ENCODE peak calls at places on chromosomes 3 and 15, in seven cellular contexts. O is A549, Z is adrenal gland, Y is A673, J is body of pancreas, H is fibroblast of the aortic adventitia, Q is NB4. N is an unnamed sample.

GRCh38 chr15:57611938-57612337 is 20.2 kb downstream of the MYZAP start:
- DNase-seq in O (peak), Z (peak), Y (no peak), J (peak), H (peak), Q (no peak), N (peak)

GRCh38 chr15:91849749-91850161 is 3.8 kb upstream of the SLCO3A1 start:
- DNase-seq in O (peak), Z (no peak), Y (peak), J (no peak), H (peak), Q (peak), N (peak)

GRCh38 chr15:35506272-35506870 is 39.6 kb downstream of the DPH6 start:
- DNase-seq in O (no peak), Z (no peak), Y (peak), J (no peak), H (no peak), Q (no peak), N (no peak)

GRCh38 chr3:79204351-79204750 is 563.4 kb downstream of the ROBO1 start:
- DNase-seq in O (no peak), Z (no peak), Y (no peak), J (no peak), H (no peak), Q (no peak), N (peak)

GRCh38 chr3:14897266-14897665 is 50.1 kb upstream of the NR2C2 start:
- DNase-seq in O (no peak), Z (no peak), Y (no peak), J (no peak), H (no peak), Q (no peak), N (no peak)

GRCh38 chr15:67833504-67834248 is 6.2 kb downstream of the RNU6-1 start:
- DNase-seq in O (peak), Z (no peak), Y (peak), J (peak), H (no peak), Q (peak), N (peak)

GRCh38 chr3:97815149-97815917 is 6.5 kb upstream of the CRYBG3 start:
- DNase-seq in O (no peak), Z (no peak), Y (no peak), J (no peak), H (no peak), Q (no peak), N (no peak)

GRCh38 chr3:101195951-101196713 is 124.2 kb downstream of the IMPG2 start:
- DNase-seq in O (peak), Z (no peak), Y (peak), J (no peak), H (peak), Q (peak), N (peak)

GRCh38 chr3:65284971-65285370 is 597.2 kb upstream of the ADAMTS9 start:
- DNase-seq in O (no peak), Z (no peak), Y (no peak), J (no peak), H (no peak), Q (no peak), N (peak)

GRCh38 chr3:25428003-25428861 is at the start of gene RARB:
- DNase-seq in O (peak), Z (peak), Y (peak), J (peak), H (peak), Q (peak), N (peak)

GRCh38 chr3:159169828-159170227 is 368.0 kb downstream of the MFSD1 start:
- DNase-seq in O (peak), Z (no peak), Y (no peak), J (no peak), H (peak), Q (no peak), N (peak)

GRCh38 chr15:90142216-90143175 is 40.2 kb upstream of the IDH2 start:
- DNase-seq in O (no peak), Z (no peak), Y (no peak), J (no peak), H (no peak), Q (peak), N (no peak)

GRCh38 chr15:92159906-92160841 is 233.5 kb upstream of the ST8SIA2 start:
- DNase-seq in O (no peak), Z (no peak), Y (no peak), J (no peak), H (no peak), Q (no peak), N (no peak)

GRCh38 chr3:128488995-128489859 is 3.8 kb downstream of the GATA2 start:
- DNase-seq in O (no peak), Z (peak), Y (peak), J (peak), H (peak), Q (no peak), N (no peak)

GRCh38 chr3:179082416-179082815 is 10.8 kb upstream of the ZMAT3 start:
- DNase-seq in O (no peak), Z (no peak), Y (no peak), J (no peak), H (peak), Q (no peak), N (no peak)

GRCh38 chr3:77530870-77531269 is 491.0 kb downstream of the ROBO2 start:
- DNase-seq in O (no peak), Z (no peak), Y (no peak), J (no peak), H (no peak), Q (no peak), N (no peak)

GRCh38 chr3:151933224-151933858 is 59.9 kb downstream of the SUCNR1 start:
- DNase-seq in O (no peak), Z (no peak), Y (no peak), J (no peak), H (peak), Q (no peak), N (no peak)

GRCh38 chr3:9903904-9904303 is 1.3 kb downstream of the IL17RE start:
- DNase-seq in O (no peak), Z (no peak), Y (no peak), J (peak), H (no peak), Q (no peak), N (no peak)

GRCh38 chr15:77895742-77896141 is 181.8 kb downstream of the TBC1D2B start:
- DNase-seq in O (no peak), Z (no peak), Y (no peak), J (no peak), H (no peak), Q (no peak), N (no peak)

GRCh38 chr3:77259701-77260100 is 219.8 kb downstream of the ROBO2 start:
- DNase-seq in O (no peak), Z (no peak), Y (no peak), J (no peak), H (no peak), Q (no peak), N (no peak)

DNA sequence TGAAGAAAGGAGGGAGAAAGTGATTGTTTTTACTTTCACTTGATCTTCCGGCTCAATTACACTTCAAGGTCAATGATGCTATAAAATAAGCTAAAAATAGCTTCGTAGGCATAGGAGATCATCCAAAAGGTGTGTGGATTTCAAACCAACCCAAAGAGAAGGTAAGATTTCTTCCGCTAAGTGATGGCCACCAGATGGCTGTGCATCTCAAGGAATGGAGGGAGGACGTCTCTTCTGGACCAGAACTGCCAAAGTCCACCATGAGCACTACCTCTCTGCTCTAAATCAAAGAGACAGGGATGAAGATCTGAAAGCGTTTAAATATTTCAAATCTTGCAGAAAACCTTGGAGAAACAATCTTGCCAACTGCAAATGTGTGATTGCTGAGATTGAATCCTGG is 199.1 kb upstream of the ZPLD1 start:
- DNase-seq in O (no peak), Z (no peak), Y (peak), J (peak), H (peak), Q (peak), N (peak)
- TF ChIP-seq CTCF in O (peak), Z (no peak), Y (peak), J (peak), H (peak), Q (peak), N (peak)

GRCh38 chr15:98568382-98569017 is 79.8 kb upstream of the IGF1R start:
- DNase-seq in O (no peak), Z (no peak), Y (no peak), J (no peak), H (peak), Q (no peak), N (peak)
- TF ChIP-seq CTCF in O (peak), Z (peak), Y (peak), J (peak), H (peak), Q (no peak), N (peak)

GRCh38 chr3:157077565-157077991 is 82.4 kb downstream of the CCNL1 start:
- DNase-seq in O (no peak), Z (no peak), Y (no peak), J (no peak), H (peak), Q (no peak), N (no peak)

GRCh38 chr3:157071744-157072525 is 88.0 kb downstream of the CCNL1 start:
- DNase-seq in O (no peak), Z (no peak), Y (no peak), J (no peak), H (no peak), Q (no peak), N (no peak)

GRCh38 chr3:157075693-157076420 is 84.1 kb downstream of the CCNL1 start:
- DNase-seq in O (no peak), Z (no peak), Y (no peak), J (no peak), H (no peak), Q (no peak), N (no peak)

GRCh38 chr3:157073810-157074209 is 86.1 kb downstream of the CCNL1 start:
- DNase-seq in O (no peak), Z (no peak), Y (peak), J (no peak), H (peak), Q (no peak), N (peak)

DNA sequence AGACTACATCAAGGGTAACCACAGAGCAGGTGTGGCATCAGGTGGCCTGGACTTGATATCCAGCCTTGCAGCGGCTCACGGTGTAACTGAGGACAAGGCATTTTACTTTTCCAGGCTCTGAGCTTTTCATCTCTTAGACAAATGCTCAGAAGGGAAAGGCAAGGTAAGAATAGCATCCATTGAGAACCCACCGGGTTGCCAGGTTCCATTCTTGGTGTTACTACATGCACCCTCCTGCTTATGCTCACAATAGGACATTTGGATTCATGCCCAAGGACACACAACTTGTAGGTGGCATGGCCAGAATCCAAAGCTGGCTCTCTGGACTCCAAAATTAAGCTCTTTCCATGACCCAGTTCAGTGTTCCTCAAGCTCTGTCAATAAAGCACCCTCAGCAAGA is 85.5 kb downstream of the CCNL1 start:
- DNase-seq in O (no peak), Z (no peak), Y (no peak), J (no peak), H (no peak), Q (no peak), N (no peak)
- TF ChIP-seq CTCF in O (no peak), Z (no peak), Y (no peak), J (no peak), H (no peak), Q (no peak), N (no peak)

GRCh38 chr15:98433302-98433701 is 215.0 kb upstream of the IGF1R start:
- DNase-seq in O (no peak), Z (no peak), Y (no peak), J (no peak), H (no peak), Q (no peak), N (no peak)

GRCh38 chr15:98425173-98425572 is 223.2 kb upstream of the IGF1R start:
- DNase-seq in O (no peak), Z (no peak), Y (no peak), J (no peak), H (no peak), Q (no peak), N (no peak)

GRCh38 chr15:98431171-98431570 is 217.2 kb upstream of the IGF1R start:
- DNase-seq in O (no peak), Z (no peak), Y (no peak), J (no peak), H (no peak), Q (no peak), N (no peak)

GRCh38 chr15:98433856-98434255 is 214.5 kb upstream of the IGF1R start:
- DNase-seq in O (no peak), Z (no peak), Y (no peak), J (no peak), H (no peak), Q (no peak), N (no peak)

GRCh38 chr15:98428253-98428989 is 219.9 kb upstream of the IGF1R start:
- DNase-seq in O (peak), Z (peak), Y (peak), J (peak), H (peak), Q (peak), N (peak)
- TF ChIP-seq CTCF in O (peak), Z (peak), Y (peak), J (peak), H (peak), Q (peak), N (peak)

DNA sequence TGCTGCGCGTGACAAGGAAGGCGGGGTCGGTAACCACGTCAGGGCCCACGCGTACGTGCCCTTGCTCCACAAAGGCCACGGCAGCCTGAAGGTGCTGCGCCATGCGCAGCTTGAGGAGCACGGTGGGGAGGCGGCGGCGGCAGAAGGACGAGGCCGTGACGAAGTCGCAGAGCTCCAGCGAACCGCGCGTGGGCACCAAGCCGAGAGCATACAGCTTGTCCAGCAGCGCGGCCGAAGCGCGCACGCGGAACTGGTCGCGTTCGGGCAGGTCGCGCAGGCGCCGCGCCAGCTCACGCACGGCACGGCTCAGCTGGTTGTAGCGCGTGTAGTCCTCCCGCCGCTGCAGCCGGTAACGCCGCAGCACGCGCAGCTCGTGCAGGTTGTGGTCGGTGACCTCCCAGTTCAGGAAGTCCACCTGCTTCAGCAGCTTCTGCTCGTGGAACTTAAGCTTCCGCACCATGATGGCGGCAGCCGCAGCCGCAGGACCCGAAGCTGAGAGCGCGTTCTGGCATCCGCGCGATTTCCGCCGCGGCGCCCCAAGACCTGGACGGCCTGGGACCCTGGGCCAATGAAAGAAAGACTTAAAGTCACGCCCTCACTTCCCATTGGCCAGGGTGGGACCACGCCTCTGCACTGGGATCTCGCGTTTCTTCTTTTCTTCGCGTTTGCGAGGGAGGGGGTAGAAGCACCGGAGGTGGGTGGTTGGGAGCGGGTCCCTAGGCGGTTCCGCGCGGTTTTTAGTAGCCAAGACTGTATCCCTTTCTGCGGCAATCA is at the start of gene IMP3:
- DNase-seq in O (peak), Z (peak), Y (peak), J (peak), H (peak), Q (peak), N (peak)
- TF ChIP-seq CTCF in O (no peak), Z (no peak), Y (no peak), J (no peak), H (no peak), Q (no peak), N (no peak)

GRCh38 chr3:120685411-120685810 is 3.4 kb upstream of the HGD start:
- DNase-seq in O (no peak), Z (no peak), Y (no peak), J (no peak), H (no peak), Q (no peak), N (no peak)
- TF ChIP-seq CTCF in O (no peak), Z (no peak), Y (no peak), J (no peak), H (no peak), Q (no peak), N (no peak)

DNA sequence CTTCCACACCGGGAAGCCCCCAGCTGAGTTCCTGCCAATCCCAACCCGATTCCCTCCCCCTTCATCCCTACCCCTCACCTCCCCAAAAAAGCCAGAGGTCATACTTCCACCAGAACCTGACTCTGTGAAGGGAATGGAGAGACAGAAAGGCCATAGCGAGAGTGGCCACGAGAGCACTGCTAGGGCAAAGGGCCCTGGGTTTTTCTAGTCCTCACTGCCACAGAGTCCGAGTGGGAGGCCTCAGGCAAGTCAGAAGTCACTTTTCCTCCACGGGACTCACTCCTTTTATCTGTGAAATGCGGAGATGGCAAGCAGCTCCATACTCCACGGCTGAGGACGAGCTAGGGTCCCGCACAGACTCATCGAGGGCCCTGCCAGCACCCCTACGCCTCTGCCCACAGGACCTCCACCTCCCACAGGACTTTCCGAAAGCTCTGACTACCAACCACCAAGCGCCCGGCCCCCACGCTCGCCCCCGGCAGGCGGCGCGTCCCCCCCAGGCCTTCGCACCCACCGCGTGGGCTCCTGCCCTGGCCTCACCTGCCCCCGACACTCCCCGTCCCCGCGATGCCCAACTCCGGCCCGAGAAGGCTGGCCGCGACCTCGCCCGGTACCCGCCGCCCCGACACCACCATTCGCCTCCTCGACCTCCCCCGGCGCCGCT is 794 bp downstream of the ATP13A3 start:
- DNase-seq in O (no peak), Z (peak), Y (peak), J (peak), H (peak), Q (peak), N (no peak)
- TF ChIP-seq CTCF in O (no peak), Z (no peak), Y (no peak), J (no peak), H (peak), Q (no peak), N (peak)

GRCh38 chr3:32881624-32882023 is 63.8 kb downstream of the TRIM71 start:
- DNase-seq in O (no peak), Z (no peak), Y (no peak), J (no peak), H (no peak), Q (no peak), N (no peak)
- TF ChIP-seq CTCF in O (no peak), Z (no peak), Y (no peak), J (no peak), H (no peak), Q (no peak), N (no peak)

GRCh38 chr3:62493116-62493801 is 119.9 kb upstream of the FEZF2 start:
- DNase-seq in O (no peak), Z (no peak), Y (peak), J (no peak), H (peak), Q (peak), N (peak)
- TF ChIP-seq CTCF in O (no peak), Z (no peak), Y (peak), J (no peak), H (peak), Q (peak), N (peak)

GRCh38 chr3:53887446-53887845 is 4.2 kb downstream of the SELENOK start:
- DNase-seq in O (no peak), Z (no peak), Y (no peak), J (no peak), H (no peak), Q (no peak), N (no peak)

GRCh38 chr3:53888229-53888628 is 3.4 kb downstream of the SELENOK start:
- DNase-seq in O (no peak), Z (no peak), Y (no peak), J (no peak), H (no peak), Q (no peak), N (no peak)

GRCh38 chr3:53890726-53891499 is 746 bp downstream of the SELENOK start:
- DNase-seq in O (peak), Z (peak), Y (no peak), J (peak), H (peak), Q (peak), N (peak)

GRCh38 chr3:53891500-53892334 is at the start of gene SELENOK:
- DNase-seq in O (peak), Z (peak), Y (peak), J (peak), H (peak), Q (peak), N (peak)
- TF ChIP-seq CTCF in O (no peak), Z (no peak), Y (no peak), J (no peak), H (no peak), Q (no peak), N (no peak)

N was measured in choroid plexus epithelial cell.